ENCODE peak calls at places on chromosomes 5 and 9, in five cellular contexts. S, W, R, G and D are unnamed samples.

GRCh38 chr5:20554001-20554400 is 566.0 kb upstream of the CDH18 start:
- DNase-seq in W (no peak), S (no peak), G (peak; percentile 16), R (no peak), D (no peak)

GRCh38 chr5:169183581-169183980 is 117.4 kb downstream of the SLIT3 start:
- DNase-seq in W (no peak), G (peak; percentile 85), S (no peak), R (no peak), D (no peak)

GRCh38 chr5:64690104-64690416 is 243 bp upstream of the SHISAL2B start:
- DNase-seq in W (no peak), R (no peak), S (no peak), G (no peak), D (no peak)

GRCh38 chr5:59380350-59380951 is 513.1 kb downstream of the PDE4D start:
- DNase-seq in S (no peak), W (peak; percentile 28), G (peak; percentile 81), R (no peak), D (peak; percentile 48)

GRCh38 chr9:82934949-82935348 is 128.0 kb downstream of the RASEF start:
- DNase-seq in W (no peak), G (peak; percentile 52), R (no peak), S (no peak), D (peak; percentile 36)

GRCh38 chr9:95182854-95183563 is 134.5 kb downstream of the FANCC start:
- DNase-seq in R (no peak), W (no peak), S (no peak), G (no peak), D (no peak)

GRCh38 chr5:31408814-31409213 is 123.1 kb downstream of the DROSHA start:
- DNase-seq in S (no peak), R (no peak), G (peak; percentile 43), W (no peak), D (no peak)

GRCh38 chr9:109014267-109015025 is 1.1 kb upstream of the CTNNAL1 start:
- DNase-seq in G (peak; percentile 54), W (peak; percentile 3), R (no peak), S (no peak), D (no peak)

GRCh38 chr5:158277276-158277675 is 418.3 kb upstream of the CLINT1 start:
- DNase-seq in R (no peak), S (no peak), W (no peak), G (no peak), D (no peak)

GRCh38 chr5:156332245-156332644 is 5.3 kb downstream of the SGCD start:
- DNase-seq in W (no peak), S (no peak), G (no peak), R (no peak), D (no peak)

GRCh38 chr9:76424491-76424890 is 30.3 kb upstream of the RFK start:
- DNase-seq in S (no peak), G (no peak), R (no peak), W (no peak), D (no peak)

GRCh38 chr9:16628421-16628820 is 242.0 kb downstream of the BNC2 start:
- DNase-seq in S (no peak), W (no peak), R (no peak), G (peak; percentile 39), D (no peak)

GRCh38 chr9:16337322-16338029 is 533.0 kb downstream of the BNC2 start:
- DNase-seq in G (peak; percentile 66), R (no peak), S (no peak), W (no peak), D (no peak)

GRCh38 chr9:91611582-91611981 is 187.9 kb upstream of the NFIL3 start:
- DNase-seq in G (peak; percentile 20), R (no peak), W (no peak), S (no peak), D (no peak)

GRCh38 chr5:143498821-143499220 is 95.3 kb upstream of the NR3C1 start:
- DNase-seq in G (no peak), S (no peak), W (no peak), R (no peak), D (no peak)

GRCh38 chr5:39624268-39624886 is 199.6 kb upstream of the DAB2 start:
- DNase-seq in W (no peak), S (no peak), G (peak; percentile 29), R (peak; percentile 47), D (no peak)

GRCh38 chr9:7828344-7828743 is 28.8 kb upstream of the DMAC1 start:
- DNase-seq in W (no peak), R (no peak), S (no peak), G (no peak), D (no peak)

GRCh38 chr9:134860510-134860909 is 20.1 kb upstream of the FCN2 start:
- DNase-seq in R (no peak), G (no peak), W (no peak), S (no peak), D (no peak)

GRCh38 chr9:128683340-128684064 is 5.5 kb upstream of the SET start:
- DNase-seq in R (peak; percentile 72), S (no peak), W (peak; percentile 12), G (peak; percentile 73), D (no peak)

GRCh38 chr5:2156358-2157059 is 273.8 kb upstream of the IRX4 start:
- DNase-seq in R (no peak), S (no peak), W (no peak), G (no peak), D (no peak)

GRCh38 chr5:131305906-131306305 is 42.1 kb downstream of the CDC42SE2 start:
- DNase-seq in S (no peak), G (no peak), W (no peak), R (no peak), D (no peak)

GRCh38 chr9:134189475-134190231 is 25.3 kb upstream of the RNU6ATAC start:
- DNase-seq in G (peak; percentile 20), S (peak; percentile 66), W (no peak), R (no peak), D (no peak)

DNA sequence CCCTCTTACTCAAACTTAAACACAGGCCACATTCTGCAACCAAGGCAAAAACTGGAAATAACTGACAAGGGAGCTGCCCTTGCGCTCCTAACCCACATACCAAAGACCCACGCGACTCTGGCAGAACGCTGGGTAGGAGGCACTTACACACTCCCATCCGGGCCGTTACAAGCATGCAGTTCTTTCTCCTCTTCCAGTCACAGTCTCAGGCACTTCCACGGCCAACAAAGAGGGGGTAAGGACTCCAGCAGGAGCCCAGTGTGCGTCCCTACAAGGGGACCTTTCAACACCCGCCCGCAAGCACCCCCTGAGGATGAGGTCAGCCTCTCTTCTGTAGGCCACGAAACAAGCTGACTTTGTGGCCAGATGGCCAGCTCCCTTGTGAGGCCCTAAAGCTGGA is 57.4 kb downstream of the SERINC5 start:
- DNase-seq in W (no peak), R (no peak), S (no peak), G (no peak), D (no peak)
- H3K4me1 ChIP-seq in W (peaks cover 78% of the 10 kb centered on the region), R (peaks cover 40% of the 10 kb centered on the region), S (peaks cover 22% of the 10 kb centered on the region), G (peaks cover 5% of the 10 kb centered on the region), D (peaks cover 3% of the 10 kb centered on the region)

DNA sequence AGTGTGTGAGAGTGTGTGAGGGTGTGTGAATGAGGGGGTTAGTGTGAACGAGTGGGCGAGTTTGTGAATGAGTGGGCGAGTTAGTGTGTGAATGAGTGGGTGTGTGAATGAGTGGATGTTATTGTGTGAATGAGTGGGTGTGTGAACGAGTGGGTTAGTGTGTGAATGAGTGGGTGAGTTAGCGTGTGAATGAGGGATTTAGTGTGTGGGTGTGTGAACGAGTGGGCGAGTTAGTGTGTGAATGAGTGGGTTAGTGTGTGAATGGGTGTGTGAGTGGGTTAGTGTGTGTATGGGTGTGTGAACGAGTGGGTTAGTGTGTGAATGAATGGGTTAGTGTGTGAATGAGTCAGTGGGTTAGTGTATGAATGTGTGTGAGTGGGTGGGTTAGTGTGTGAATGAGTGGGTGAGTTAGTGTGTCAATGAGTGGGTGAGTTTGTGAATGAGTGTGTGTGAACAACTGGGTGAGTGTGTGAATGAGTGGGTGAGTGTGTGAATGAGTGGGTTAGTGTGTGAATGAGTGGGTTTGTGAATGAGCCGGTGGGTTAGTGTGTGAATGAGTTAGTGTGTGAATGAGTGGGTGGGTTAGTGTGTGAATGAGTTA is 37.5 kb downstream of the NKD2 start:
- DNase-seq in S (no peak), R (no peak), G (no peak), W (no peak), D (no peak)
- H3K4me1 ChIP-seq in S (no peaks in the 10 kb centered on the region), R (no peaks in the 10 kb centered on the region), G (no peaks in the 10 kb centered on the region), W (no peaks in the 10 kb centered on the region), D (peaks cover 5% of the 10 kb centered on the region)

DNA sequence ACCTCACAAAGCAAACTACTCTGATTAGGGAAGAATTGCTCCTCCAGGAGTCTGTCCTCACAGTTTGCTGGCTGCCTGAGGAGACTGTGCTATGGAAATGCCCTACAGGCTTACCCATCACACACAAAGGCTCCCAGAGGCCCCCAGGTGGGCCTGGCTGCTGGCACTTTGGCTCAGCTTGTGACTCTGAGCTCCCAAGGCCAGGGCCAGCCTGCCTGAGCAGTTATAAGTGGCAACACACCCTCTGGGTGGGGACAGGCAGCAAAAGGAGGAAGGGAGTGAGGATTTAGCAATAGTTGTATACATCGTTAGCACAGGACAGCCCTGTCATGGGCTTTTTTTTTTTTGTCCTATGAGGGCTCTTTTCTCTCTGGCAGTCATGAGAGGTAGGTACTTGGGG is 103.5 kb downstream of the DAPK1 start:
- DNase-seq in R (peak; percentile 54), G (no peak), W (no peak), S (no peak), D (no peak)
- H3K4me1 ChIP-seq in R (peaks cover 72% of the 10 kb centered on the region), G (peaks cover 17% of the 10 kb centered on the region), W (no peaks in the 10 kb centered on the region), S (peaks cover 18% of the 10 kb centered on the region), D (no peaks in the 10 kb centered on the region)

GRCh38 chr9:93721417-93721965 is 145.1 kb downstream of the PHF2 start:
- DNase-seq in G (no peak), W (no peak), S (no peak), R (no peak), D (no peak)

GRCh38 chr9:93725382-93725781 is 149.0 kb downstream of the PHF2 start:
- DNase-seq in W (no peak), S (no peak), G (no peak), R (no peak), D (no peak)

GRCh38 chr9:93730213-93730612 is 153.8 kb downstream of the PHF2 start:
- DNase-seq in S (no peak), W (no peak), G (no peak), R (no peak), D (no peak)

GRCh38 chr9:93726147-93726546 is 149.8 kb downstream of the PHF2 start:
- DNase-seq in S (no peak), W (no peak), R (no peak), G (no peak), D (no peak)

DNA sequence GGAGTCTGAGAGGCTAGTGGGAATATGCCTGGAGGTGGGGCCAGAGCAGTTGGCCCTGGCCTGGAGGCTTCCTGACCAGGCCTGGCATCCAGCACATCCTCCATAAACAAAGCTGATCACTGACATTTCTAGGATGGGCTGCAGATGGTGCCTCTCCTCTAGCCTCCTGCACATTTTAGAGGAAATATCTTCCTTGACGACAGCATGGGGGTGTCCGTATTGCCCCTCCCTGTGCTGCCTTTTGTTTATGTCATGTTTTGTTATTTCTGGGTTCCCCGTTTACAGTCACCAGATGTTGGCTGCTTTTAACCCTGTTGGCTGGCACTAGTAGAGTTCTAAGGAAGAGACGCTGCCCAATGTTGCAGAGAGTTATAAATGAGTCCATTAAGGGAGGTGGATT is 148.5 kb downstream of the PHF2 start:
- DNase-seq in R (no peak), W (no peak), G (no peak), S (no peak), D (no peak)
- H3K4me1 ChIP-seq in R (peaks cover 25% of the 10 kb centered on the region), W (no peaks in the 10 kb centered on the region), G (no peaks in the 10 kb centered on the region), S (no peaks in the 10 kb centered on the region), D (no peaks in the 10 kb centered on the region)